ENCODE peak calls at places on chromosomes 2 and 18, in five cellular contexts. O is AG04450, S is tibial nerve, J is pancreas, H is heart left ventricle. A is an unnamed sample.

GRCh38 chr2:190343500-190344274 is at the start of gene INPP1:
- DNase-seq in O (no peak), S (peak; percentile 26), J (peak; percentile 57), H (peak; percentile 83), A (peak; percentile 86)

GRCh38 chr18:52009958-52010357 is 330.0 kb upstream of the DCC start:
- DNase-seq in O (no peak), S (no peak), J (no peak), H (no peak), A (no peak)

GRCh38 chr2:128435576-128436497 is 117.2 kb upstream of the HS6ST1 start:
- DNase-seq in O (no peak), S (no peak), J (no peak), H (no peak), A (no peak)

GRCh38 chr2:234840336-234840735 is 111.5 kb upstream of the SH3BP4 start:
- DNase-seq in O (peak; percentile 93), S (no peak), J (no peak), H (no peak), A (peak; percentile 57)

GRCh38 chr2:123500346-123500745 is 524.7 kb upstream of the CNTNAP5 start:
- DNase-seq in O (no peak), S (no peak), J (no peak), H (no peak), A (no peak)

GRCh38 chr18:27017901-27018500 is 152.5 kb upstream of the AQP4 start:
- DNase-seq in O (no peak), S (no peak), J (no peak), H (no peak), A (no peak)

GRCh38 chr2:19124135-19124534 is 234.3 kb downstream of the OSR1 start:
- DNase-seq in O (peak; percentile 66), S (no peak), J (no peak), H (no peak), A (no peak)

GRCh38 chr2:41993086-41993812 is 54.6 kb upstream of the PKDCC start:
- DNase-seq in O (no peak), S (no peak), J (no peak), H (no peak), A (no peak)

GRCh38 chr18:74862094-74862493 is 264.4 kb downstream of the ZNF407 start:
- DNase-seq in O (no peak), S (no peak), J (no peak), H (no peak), A (peak; percentile 29)

GRCh38 chr2:17793803-17794349 is 22.4 kb upstream of the MSGN1 start:
- DNase-seq in O (no peak), S (no peak), J (no peak), H (no peak), A (no peak)

GRCh38 chr2:5657216-5657615 is 35.0 kb upstream of the SOX11 start:
- DNase-seq in O (no peak), S (no peak), J (no peak), H (no peak), A (no peak)

GRCh38 chr2:10373931-10374330 is 71.2 kb downstream of the HPCAL1 start:
- DNase-seq in O (no peak), S (no peak), J (no peak), H (peak; percentile 49), A (no peak)

GRCh38 chr18:49495074-49495473 is 8.0 kb upstream of the C18orf32 start:
- DNase-seq in O (no peak), S (no peak), J (no peak), H (no peak), A (no peak)

GRCh38 chr18:54958711-54959625 is at the start of gene CCDC68:
- DNase-seq in O (no peak), S (no peak), J (peak; percentile 68), H (peak; percentile 74), A (peak; percentile 67)

GRCh38 chr2:237720962-237721361 is 77.6 kb upstream of the RBM44 start:
- DNase-seq in O (no peak), S (no peak), J (no peak), H (no peak), A (no peak)

GRCh38 chr18:9907867-9908266 is 5.9 kb upstream of the VAPA start:
- DNase-seq in O (no peak), S (no peak), J (no peak), H (no peak), A (no peak)

GRCh38 chr18:76390452-76391035 is 104.5 kb downstream of the ZNF516 start:
- DNase-seq in O (no peak), S (no peak), J (no peak), H (no peak), A (no peak)

GRCh38 chr18:76388891-76389423 is 106.1 kb downstream of the ZNF516 start:
- DNase-seq in O (no peak), S (no peak), J (no peak), H (no peak), A (no peak)

GRCh38 chr18:76391038-76391437 is 104.0 kb downstream of the ZNF516 start:
- DNase-seq in O (no peak), S (no peak), J (no peak), H (no peak), A (no peak)

GRCh38 chr18:76394780-76395476 is 100.1 kb downstream of the ZNF516 start:
- DNase-seq in O (no peak), S (no peak), J (no peak), H (no peak), A (no peak)

GRCh38 chr18:76391746-76392145 is 103.3 kb downstream of the ZNF516 start:
- DNase-seq in O (no peak), S (no peak), J (no peak), H (no peak), A (no peak)
- TF ChIP-seq CTCF in O (no peak), S (no peak), J (no peak), H (no peak), A (no peak)

GRCh38 chr2:215728504-215729065 is 284.8 kb downstream of the MREG start:
- DNase-seq in O (peak; percentile 72), S (peak; percentile 23), J (no peak), H (no peak), A (no peak)
- TF ChIP-seq CTCF in O (peak; percentile 9), S (no peak), J (no peak), H (no peak), A (no peak)

GRCh38 chr2:898319-898718 is 52.3 kb upstream of the SNTG2 start:
- DNase-seq in O (no peak), S (no peak), J (no peak), H (no peak), A (no peak)
- TF ChIP-seq CTCF in O (no peak), S (no peak), J (no peak), H (no peak), A (no peak)

DNA sequence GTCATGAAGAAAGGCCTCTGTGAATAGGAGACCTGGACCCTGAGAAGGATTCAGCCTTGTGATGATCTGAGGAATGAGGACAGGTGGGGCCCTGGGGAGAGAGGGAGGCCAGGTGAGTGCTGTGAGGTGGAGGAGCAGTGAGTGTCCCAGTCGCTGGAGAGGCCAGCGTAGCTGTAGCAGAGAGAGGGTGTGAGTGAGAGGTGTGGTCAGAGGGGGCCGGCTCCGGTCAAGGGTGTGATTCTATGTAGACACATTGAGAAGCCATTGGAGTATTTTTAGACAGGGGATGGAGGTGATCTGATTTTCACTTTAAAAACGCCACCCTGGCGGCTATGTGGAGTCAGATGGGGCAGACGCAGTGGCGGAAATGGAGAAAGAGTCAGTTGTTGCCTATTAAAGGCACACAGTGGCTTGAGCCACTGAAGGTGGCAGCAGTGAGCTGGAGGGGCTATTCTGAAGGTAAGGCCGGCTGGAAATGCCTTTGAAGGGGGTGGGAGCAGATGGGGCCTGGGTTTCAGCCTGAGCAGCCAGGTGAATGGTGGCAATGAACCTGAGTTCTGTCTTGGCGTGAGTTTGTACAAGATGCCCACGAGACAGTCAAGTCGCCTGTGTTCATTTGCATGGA is 55.6 kb downstream of the GREB1 start:
- DNase-seq in O (no peak), S (no peak), J (no peak), H (no peak), A (no peak)
- TF ChIP-seq CTCF in O (no peak), S (no peak), J (no peak), H (no peak), A (no peak)

GRCh38 chr2:84302513-84303412 is 156.3 kb downstream of the SUCLG1 start:
- DNase-seq in O (no peak), S (no peak), J (peak; percentile 26), H (no peak), A (peak; percentile 10)
- TF ChIP-seq CTCF in O (peak; percentile 93), S (peak; percentile 26), J (peak; percentile 76), H (peak; percentile 45), A (peak; percentile 44)

GRCh38 chr18:45571714-45572113 is 43.6 kb upstream of the SLC14A2 start:
- DNase-seq in O (no peak), S (no peak), J (no peak), H (no peak), A (no peak)
- TF ChIP-seq CTCF in O (peak; percentile 27), S (no peak), J (no peak), H (no peak), A (no peak)

GRCh38 chr2:207716061-207716460 is 4.6 kb downstream of the CCNYL1 start:
- DNase-seq in O (no peak), S (no peak), J (no peak), H (no peak), A (no peak)

GRCh38 chr2:207711750-207712487 is 479 bp downstream of the CCNYL1 start:
- DNase-seq in O (no peak), S (no peak), J (peak; percentile 49), H (peak; percentile 82), A (peak; percentile 50)

GRCh38 chr2:207706936-207707860 is 4.2 kb upstream of the CCNYL1 start:
- DNase-seq in O (no peak), S (no peak), J (no peak), H (no peak), A (no peak)

DNA sequence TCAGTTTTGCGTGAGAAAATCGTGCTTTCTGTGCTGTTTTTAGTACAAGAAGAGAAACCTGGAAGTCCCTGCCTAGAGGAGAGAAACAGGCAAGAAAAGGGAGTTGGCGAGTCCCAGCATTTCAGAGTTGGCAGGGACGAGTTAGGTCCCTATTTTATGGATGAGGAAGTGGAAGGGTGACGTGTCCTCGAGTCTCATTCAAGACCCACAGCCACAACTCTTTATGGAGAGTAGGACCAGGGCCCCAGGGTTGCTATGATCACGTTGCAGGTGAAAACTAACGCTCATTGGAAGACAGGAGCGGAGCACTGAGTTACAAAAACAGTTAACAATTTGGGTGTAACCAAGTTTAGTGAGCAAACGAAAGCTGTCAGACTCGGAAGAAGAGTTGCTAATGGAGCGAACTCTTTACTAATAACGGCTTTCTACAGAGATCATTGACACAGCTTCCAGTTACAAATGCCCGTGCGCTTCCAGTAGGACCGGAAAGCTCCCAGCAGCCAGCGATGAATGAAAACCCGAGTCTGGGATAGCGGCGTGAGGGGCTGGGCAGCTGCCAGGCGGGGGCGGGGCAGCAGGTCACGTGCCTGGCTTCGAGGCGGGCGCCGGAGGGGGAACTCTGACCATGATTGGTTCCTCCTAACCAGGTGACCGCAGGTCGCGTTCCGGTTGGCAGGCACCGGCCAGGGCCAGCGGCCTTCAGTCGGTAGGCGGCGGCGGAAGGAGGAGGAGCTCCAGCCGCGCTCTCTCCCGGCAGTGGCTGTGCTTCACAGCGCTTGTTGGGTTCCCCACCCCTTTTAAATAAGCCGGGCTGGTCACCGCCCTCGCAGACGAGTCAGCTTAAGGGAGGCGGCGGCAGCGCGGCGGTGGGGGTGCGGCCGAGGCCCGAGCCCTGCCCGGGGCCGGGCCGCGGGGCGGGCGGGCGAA is at the start of gene CCNYL1:
- DNase-seq in O (peak; percentile 98), S (peak; percentile 96), J (peak; percentile 99), H (peak; percentile 100), A (peak; percentile 99)
- TF ChIP-seq CTCF in O (peak; percentile 18), S (peak; percentile 80), J (no peak), H (no peak), A (peak; percentile 31)